ENCODE peak calls at places on chromosomes 7 and 10, in ten cellular contexts. One of them, this sample, is unnamed.

GRCh38 chr7:134356421-134356936 is 39.7 kb upstream of the SLC35B4 start:
- DNase-seq in sigmoid colon: no peak
- DNase-seq in IMR-90: no peak
- DNase-seq in H54: no peak
- DNase-seq in heart left ventricle: no peak
- DNase-seq in A549: no peak
- DNase-seq in lower leg skin: no peak
- DNase-seq in body of pancreas: no peak
- DNase-seq in prostate gland: no peak
- DNase-seq in NB4: no peak
- DNase-seq in this sample: no peak

GRCh38 chr10:87860156-87860795 is 3.1 kb downstream of the KLLN start:
- DNase-seq in body of pancreas: peak
- DNase-seq in IMR-90: peak
- DNase-seq in H54: peak
- DNase-seq in heart left ventricle: no peak
- DNase-seq in prostate gland: no peak
- DNase-seq in NB4: peak
- DNase-seq in sigmoid colon: no peak
- DNase-seq in lower leg skin: peak
- DNase-seq in A549: peak
- DNase-seq in this sample: peak

GRCh38 chr7:137003071-137003470 is 134.6 kb downstream of the CHRM2 start:
- DNase-seq in sigmoid colon: no peak
- DNase-seq in NB4: no peak
- DNase-seq in IMR-90: no peak
- DNase-seq in lower leg skin: no peak
- DNase-seq in body of pancreas: no peak
- DNase-seq in heart left ventricle: no peak
- DNase-seq in A549: no peak
- DNase-seq in H54: no peak
- DNase-seq in prostate gland: no peak
- DNase-seq in this sample: no peak

GRCh38 chr7:894927-895450 is 18.6 kb downstream of the GET4 start:
- DNase-seq in lower leg skin: no peak
- DNase-seq in A549: no peak
- DNase-seq in NB4: no peak
- DNase-seq in prostate gland: no peak
- DNase-seq in body of pancreas: no peak
- DNase-seq in sigmoid colon: no peak
- DNase-seq in IMR-90: no peak
- DNase-seq in H54: no peak
- DNase-seq in heart left ventricle: no peak
- DNase-seq in this sample: no peak

GRCh38 chr7:30594055-30594539 is 581 bp upstream of the GARS1 start:
- DNase-seq in prostate gland: peak
- DNase-seq in sigmoid colon: peak
- DNase-seq in body of pancreas: peak
- DNase-seq in heart left ventricle: peak
- DNase-seq in IMR-90: peak
- DNase-seq in lower leg skin: peak
- DNase-seq in A549: peak
- DNase-seq in H54: peak
- DNase-seq in NB4: peak
- DNase-seq in this sample: peak

GRCh38 chr10:74156919-74157289 is 5.9 kb downstream of the ADK start:
- DNase-seq in sigmoid colon: no peak
- DNase-seq in H54: no peak
- DNase-seq in A549: no peak
- DNase-seq in IMR-90: peak
- DNase-seq in body of pancreas: peak
- DNase-seq in lower leg skin: no peak
- DNase-seq in NB4: peak
- DNase-seq in prostate gland: no peak
- DNase-seq in heart left ventricle: peak
- DNase-seq in this sample: peak

GRCh38 chr10:71268247-71268691 is 50.8 kb upstream of the SLC29A3 start:
- DNase-seq in sigmoid colon: no peak
- DNase-seq in H54: no peak
- DNase-seq in A549: peak
- DNase-seq in NB4: no peak
- DNase-seq in body of pancreas: no peak
- DNase-seq in heart left ventricle: peak
- DNase-seq in IMR-90: peak
- DNase-seq in prostate gland: no peak
- DNase-seq in lower leg skin: no peak
- DNase-seq in this sample: no peak

GRCh38 chr10:133110609-133111275 is 23.0 kb downstream of the ADGRA1 start:
- DNase-seq in A549: no peak
- DNase-seq in IMR-90: no peak
- DNase-seq in heart left ventricle: no peak
- DNase-seq in body of pancreas: no peak
- DNase-seq in lower leg skin: no peak
- DNase-seq in NB4: no peak
- DNase-seq in prostate gland: no peak
- DNase-seq in sigmoid colon: no peak
- DNase-seq in H54: no peak
- DNase-seq in this sample: no peak

GRCh38 chr7:114356133-114356532 is 58.5 kb upstream of the FOXP2 start:
- DNase-seq in IMR-90: peak
- DNase-seq in H54: no peak
- DNase-seq in A549: no peak
- DNase-seq in heart left ventricle: no peak
- DNase-seq in prostate gland: no peak
- DNase-seq in lower leg skin: no peak
- DNase-seq in sigmoid colon: no peak
- DNase-seq in body of pancreas: no peak
- DNase-seq in NB4: no peak
- DNase-seq in this sample: no peak

GRCh38 chr10:110857265-110858158 is 14.2 kb upstream of the PDCD4 start:
- DNase-seq in sigmoid colon: peak
- DNase-seq in heart left ventricle: peak
- DNase-seq in lower leg skin: peak
- DNase-seq in body of pancreas: peak
- DNase-seq in prostate gland: peak
- DNase-seq in H54: no peak
- DNase-seq in IMR-90: peak
- DNase-seq in A549: no peak
- DNase-seq in NB4: peak
- DNase-seq in this sample: peak
- TF ChIP-seq POLR2A in sigmoid colon: peak
- TF ChIP-seq POLR2A in heart left ventricle: no peak
- TF ChIP-seq POLR2A in lower leg skin: no peak
- TF ChIP-seq POLR2A in body of pancreas: peak
- TF ChIP-seq POLR2A in prostate gland: no peak
- TF ChIP-seq POLR2A in H54: no peak
- TF ChIP-seq POLR2A in IMR-90: no peak
- TF ChIP-seq POLR2A in A549: no peak
- TF ChIP-seq POLR2A in NB4: no peak
- TF ChIP-seq POLR2A in this sample: no peak

GRCh38 chr7:102424787-102425218 is 8.6 kb upstream of the ORAI2 start:
- DNase-seq in A549: no peak
- DNase-seq in prostate gland: no peak
- DNase-seq in heart left ventricle: no peak
- DNase-seq in IMR-90: no peak
- DNase-seq in sigmoid colon: no peak
- DNase-seq in body of pancreas: peak
- DNase-seq in NB4: no peak
- DNase-seq in lower leg skin: no peak
- DNase-seq in H54: no peak
- DNase-seq in this sample: no peak
- TF ChIP-seq POLR2A in A549: no peak
- TF ChIP-seq POLR2A in prostate gland: no peak
- TF ChIP-seq POLR2A in heart left ventricle: no peak
- TF ChIP-seq POLR2A in IMR-90: no peak
- TF ChIP-seq POLR2A in sigmoid colon: no peak
- TF ChIP-seq POLR2A in body of pancreas: no peak
- TF ChIP-seq POLR2A in NB4: no peak
- TF ChIP-seq POLR2A in lower leg skin: no peak
- TF ChIP-seq POLR2A in H54: no peak
- TF ChIP-seq POLR2A in this sample: no peak

DNA sequence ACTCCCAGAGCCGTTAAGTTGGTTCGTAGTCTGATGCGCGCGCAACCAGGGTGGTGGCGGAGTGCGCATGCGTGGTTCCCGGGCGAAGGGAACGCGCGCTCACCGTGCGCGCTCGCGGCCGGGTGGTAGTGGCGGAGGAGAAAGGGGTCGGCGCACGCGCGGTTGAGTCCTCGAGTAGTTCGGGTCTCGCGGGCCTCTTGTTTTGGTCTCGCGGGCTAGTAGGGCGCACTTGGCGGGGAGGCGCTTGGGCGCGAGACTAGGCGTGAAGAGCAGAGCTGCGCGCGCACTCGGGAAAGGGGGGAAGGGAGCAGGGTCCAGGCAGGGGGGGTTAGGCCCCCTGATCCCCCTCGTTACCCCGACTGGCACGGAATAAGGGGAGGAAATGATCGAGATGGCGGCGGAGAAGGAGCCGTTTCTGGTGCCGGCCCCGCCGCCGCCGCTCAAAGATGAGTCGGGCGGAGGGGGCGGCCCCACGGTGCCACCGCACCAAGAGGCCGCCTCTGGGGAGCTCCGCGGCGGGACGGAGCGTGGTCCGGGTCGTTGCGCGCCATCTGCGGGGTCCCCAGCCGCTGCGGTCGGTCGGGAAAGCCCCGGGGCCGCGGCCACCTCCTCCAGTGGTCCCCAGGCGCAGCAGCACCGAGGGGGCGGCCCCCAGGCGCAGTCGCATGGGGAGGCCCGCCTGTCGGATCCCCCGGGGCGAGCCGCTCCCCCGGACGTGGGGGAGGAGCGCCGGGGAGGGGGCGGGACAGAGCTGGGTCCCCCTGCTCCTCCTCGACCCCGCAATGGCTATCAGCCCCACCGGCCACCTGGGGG is at the start of gene MEPCE:
- DNase-seq in IMR-90: peak
- DNase-seq in lower leg skin: peak
- DNase-seq in NB4: peak
- DNase-seq in sigmoid colon: peak
- DNase-seq in H54: peak
- DNase-seq in body of pancreas: peak
- DNase-seq in heart left ventricle: peak
- DNase-seq in A549: peak
- DNase-seq in prostate gland: peak
- DNase-seq in this sample: peak
- TF ChIP-seq POLR2A in IMR-90: no peak
- TF ChIP-seq POLR2A in lower leg skin: no peak
- TF ChIP-seq POLR2A in NB4: peak
- TF ChIP-seq POLR2A in sigmoid colon: peak
- TF ChIP-seq POLR2A in H54: peak
- TF ChIP-seq POLR2A in body of pancreas: peak
- TF ChIP-seq POLR2A in heart left ventricle: no peak
- TF ChIP-seq POLR2A in A549: peak
- TF ChIP-seq POLR2A in prostate gland: peak
- TF ChIP-seq POLR2A in this sample: no peak

GRCh38 chr10:97498076-97498840 is at the start of gene MMS19:
- DNase-seq in NB4: peak
- DNase-seq in IMR-90: peak
- DNase-seq in H54: peak
- DNase-seq in A549: peak
- DNase-seq in body of pancreas: peak
- DNase-seq in heart left ventricle: peak
- DNase-seq in prostate gland: peak
- DNase-seq in lower leg skin: peak
- DNase-seq in sigmoid colon: peak
- DNase-seq in this sample: peak

GRCh38 chr10:97499561-97500296 is 1.0 kb downstream of the UBTD1 start:
- DNase-seq in prostate gland: peak
- DNase-seq in body of pancreas: peak
- DNase-seq in H54: peak
- DNase-seq in heart left ventricle: peak
- DNase-seq in A549: no peak
- DNase-seq in lower leg skin: peak
- DNase-seq in IMR-90: peak
- DNase-seq in NB4: peak
- DNase-seq in sigmoid colon: peak
- DNase-seq in this sample: peak

GRCh38 chr10:97498841-97499560 is at the start of gene UBTD1:
- DNase-seq in NB4: peak
- DNase-seq in H54: peak
- DNase-seq in prostate gland: peak
- DNase-seq in body of pancreas: peak
- DNase-seq in heart left ventricle: peak
- DNase-seq in lower leg skin: peak
- DNase-seq in A549: peak
- DNase-seq in IMR-90: peak
- DNase-seq in sigmoid colon: peak
- DNase-seq in this sample: peak

GRCh38 chr10:97500297-97500575 is 1.5 kb downstream of the UBTD1 start:
- DNase-seq in lower leg skin: no peak
- DNase-seq in NB4: no peak
- DNase-seq in body of pancreas: no peak
- DNase-seq in A549: no peak
- DNase-seq in heart left ventricle: no peak
- DNase-seq in sigmoid colon: no peak
- DNase-seq in H54: no peak
- DNase-seq in IMR-90: no peak
- DNase-seq in prostate gland: no peak
- DNase-seq in this sample: no peak

DNA sequence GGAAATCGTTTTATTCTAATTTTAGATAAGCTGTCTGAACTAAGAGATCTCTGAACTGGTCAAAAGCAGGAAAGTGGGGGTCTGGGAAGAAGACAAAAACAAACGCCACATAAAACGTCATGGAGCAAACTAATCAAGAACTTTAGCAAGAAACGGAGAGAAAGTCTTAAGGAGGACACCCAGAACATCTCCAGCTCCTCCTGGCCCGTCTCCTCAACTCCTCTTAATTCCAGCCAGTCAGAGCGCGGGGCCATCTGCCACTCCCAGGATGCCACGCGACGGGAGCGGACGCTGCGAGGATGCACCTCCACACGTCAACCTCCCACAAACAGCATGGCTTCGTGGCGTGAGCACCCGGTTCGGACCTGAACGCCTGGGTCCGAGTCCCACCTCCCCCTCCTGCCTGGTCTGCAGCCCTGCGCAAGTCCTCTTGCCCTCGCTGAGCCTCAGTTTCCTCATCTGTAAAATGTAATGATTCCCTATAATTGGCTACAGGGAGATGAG is 598 bp downstream of the MMS19 start:
- DNase-seq in lower leg skin: peak
- DNase-seq in NB4: peak
- DNase-seq in sigmoid colon: peak
- DNase-seq in IMR-90: peak
- DNase-seq in A549: peak
- DNase-seq in heart left ventricle: peak
- DNase-seq in body of pancreas: peak
- DNase-seq in prostate gland: peak
- DNase-seq in H54: peak
- DNase-seq in this sample: peak
- TF ChIP-seq POLR2A in lower leg skin: no peak
- TF ChIP-seq POLR2A in NB4: peak
- TF ChIP-seq POLR2A in sigmoid colon: peak
- TF ChIP-seq POLR2A in IMR-90: peak
- TF ChIP-seq POLR2A in A549: peak
- TF ChIP-seq POLR2A in heart left ventricle: no peak
- TF ChIP-seq POLR2A in body of pancreas: no peak
- TF ChIP-seq POLR2A in prostate gland: no peak
- TF ChIP-seq POLR2A in H54: peak
- TF ChIP-seq POLR2A in this sample: no peak

This sample was measured in erythroblast.